ENCODE peak calls at places on chromosomes 12 and 14, in five cellular contexts. S is progenitor cell of endocrine pancreas, Z is NCI-H1417, T is LoVo, I is D341Med. L is an unnamed sample.

GRCh38 chr12:94618995-94619695 is 31.2 kb downstream of the TMCC3 start:
- DNase-seq in S (no peak), Z (no peak), T (no peak), I (no peak), L (no peak)

GRCh38 chr12:90226211-90226610 is 517.6 kb upstream of the ATP2B1 start:
- DNase-seq in S (no peak), Z (no peak), T (no peak), I (no peak), L (no peak)

GRCh38 chr12:57621497-57622292 is 10.5 kb downstream of the ARHGEF25 start:
- DNase-seq in S (peak; percentile 67), Z (peak; percentile 52), T (peak; percentile 36), I (peak; percentile 92), L (no peak)

GRCh38 chr14:103336191-103336590 is 2.2 kb downstream of the EIF5 start:
- DNase-seq in S (no peak), Z (no peak), T (no peak), I (no peak), L (no peak)

GRCh38 chr12:40819427-40820108 is 127.3 kb downstream of the CNTN1 start:
- DNase-seq in S (peak; percentile 17), Z (peak; percentile 71), T (no peak), I (peak; percentile 77), L (no peak)

GRCh38 chr12:16881986-16882385 is 276.0 kb upstream of the LMO3 start:
- DNase-seq in S (no peak), Z (peak; percentile 57), T (no peak), I (no peak), L (no peak)

GRCh38 chr12:20011200-20011599 is 357.1 kb upstream of the PDE3A start:
- DNase-seq in S (no peak), Z (no peak), T (peak; percentile 69), I (no peak), L (no peak)

GRCh38 chr12:54725233-54725843 is 77.2 kb upstream of the DCD start:
- DNase-seq in S (no peak), Z (peak; percentile 23), T (peak; percentile 19), I (peak; percentile 50), L (no peak)

GRCh38 chr12:75854681-75855309 is 176.8 kb downstream of the PHLDA1 start:
- DNase-seq in S (no peak), Z (no peak), T (no peak), I (no peak), L (no peak)

GRCh38 chr14:90281766-90282165 is 25.4 kb downstream of the PSMC1 start:
- DNase-seq in S (no peak), Z (no peak), T (no peak), I (no peak), L (no peak)